ENCODE peak calls at places on chromosomes 2 and 18, in seven cellular contexts. One of them, this sample, is unnamed.

GRCh38 chr18:74290831-74291770 is 662 bp downstream of the CYB5A start:
- DNase-seq in ovary: peak; percentile 64
- DNase-seq in CD4-positive, alpha-beta T cell: no peak
- DNase-seq in psoas muscle: no peak
- DNase-seq in cardiac muscle cell: peak; percentile 47
- DNase-seq in nephron progenitor cell: peak; percentile 50
- DNase-seq in A549: no peak
- DNase-seq in this sample: no peak

GRCh38 chr18:32138332-32138731 is 46.7 kb downstream of the RNF138 start:
- DNase-seq in ovary: no peak
- DNase-seq in CD4-positive, alpha-beta T cell: no peak
- DNase-seq in psoas muscle: no peak
- DNase-seq in cardiac muscle cell: no peak
- DNase-seq in nephron progenitor cell: no peak
- DNase-seq in A549: no peak
- DNase-seq in this sample: no peak

GRCh38 chr2:3432693-3433338 is 53.3 kb downstream of the TRAPPC12 start:
- DNase-seq in ovary: no peak
- DNase-seq in CD4-positive, alpha-beta T cell: no peak
- DNase-seq in psoas muscle: no peak
- DNase-seq in cardiac muscle cell: no peak
- DNase-seq in nephron progenitor cell: no peak
- DNase-seq in A549: no peak
- DNase-seq in this sample: no peak

GRCh38 chr18:63290456-63291200 is 28.9 kb downstream of the BCL2 start:
- DNase-seq in ovary: no peak
- DNase-seq in CD4-positive, alpha-beta T cell: peak; percentile 18
- DNase-seq in psoas muscle: no peak
- DNase-seq in cardiac muscle cell: no peak
- DNase-seq in nephron progenitor cell: no peak
- DNase-seq in A549: no peak
- DNase-seq in this sample: no peak

GRCh38 chr2:206257345-206257744 is 17.1 kb upstream of the ZDBF2 start:
- DNase-seq in ovary: no peak
- DNase-seq in CD4-positive, alpha-beta T cell: no peak
- DNase-seq in psoas muscle: no peak
- DNase-seq in cardiac muscle cell: no peak
- DNase-seq in nephron progenitor cell: no peak
- DNase-seq in A549: no peak
- DNase-seq in this sample: no peak

GRCh38 chr18:9520666-9521065 is 45.4 kb downstream of the RALBP1 start:
- DNase-seq in ovary: no peak
- DNase-seq in CD4-positive, alpha-beta T cell: no peak
- DNase-seq in psoas muscle: no peak
- DNase-seq in cardiac muscle cell: peak; percentile 47
- DNase-seq in nephron progenitor cell: no peak
- DNase-seq in A549: no peak
- DNase-seq in this sample: no peak

GRCh38 chr2:144666032-144666431 is 146.1 kb upstream of the ZEB2 start:
- DNase-seq in ovary: no peak
- DNase-seq in CD4-positive, alpha-beta T cell: no peak
- DNase-seq in psoas muscle: no peak
- DNase-seq in cardiac muscle cell: peak; percentile 48
- DNase-seq in nephron progenitor cell: no peak
- DNase-seq in A549: no peak
- DNase-seq in this sample: no peak

GRCh38 chr2:222572761-222573174 is 83.1 kb downstream of the FARSB start:
- DNase-seq in ovary: no peak
- DNase-seq in CD4-positive, alpha-beta T cell: no peak
- DNase-seq in psoas muscle: no peak
- DNase-seq in cardiac muscle cell: peak; percentile 75
- DNase-seq in nephron progenitor cell: no peak
- DNase-seq in A549: peak; percentile 18
- DNase-seq in this sample: no peak

GRCh38 chr2:178418426-178418825 is 32.5 kb downstream of the PRKRA start:
- DNase-seq in ovary: no peak
- DNase-seq in CD4-positive, alpha-beta T cell: no peak
- DNase-seq in psoas muscle: no peak
- DNase-seq in cardiac muscle cell: peak; percentile 32
- DNase-seq in nephron progenitor cell: no peak
- DNase-seq in A549: no peak
- DNase-seq in this sample: no peak

GRCh38 chr2:88735133-88735532 is 43.7 kb downstream of the RPIA start:
- DNase-seq in ovary: no peak
- DNase-seq in CD4-positive, alpha-beta T cell: no peak
- DNase-seq in psoas muscle: no peak
- DNase-seq in cardiac muscle cell: no peak
- DNase-seq in nephron progenitor cell: no peak
- DNase-seq in A549: no peak
- DNase-seq in this sample: no peak

GRCh38 chr18:79681484-79682387 is 2.1 kb downstream of the CTDP1 start:
- DNase-seq in ovary: no peak
- DNase-seq in CD4-positive, alpha-beta T cell: peak; percentile 68
- DNase-seq in psoas muscle: no peak
- DNase-seq in cardiac muscle cell: no peak
- DNase-seq in nephron progenitor cell: no peak
- DNase-seq in A549: no peak
- DNase-seq in this sample: no peak

GRCh38 chr2:235264121-235264493 is 229.7 kb upstream of the AGAP1 start:
- DNase-seq in ovary: no peak
- DNase-seq in CD4-positive, alpha-beta T cell: no peak
- DNase-seq in psoas muscle: no peak
- DNase-seq in cardiac muscle cell: no peak
- DNase-seq in nephron progenitor cell: no peak
- DNase-seq in A549: peak; percentile 53
- DNase-seq in this sample: no peak

GRCh38 chr2:105789745-105790466 is 45.2 kb downstream of the NCK2 start:
- DNase-seq in ovary: no peak
- DNase-seq in CD4-positive, alpha-beta T cell: peak; percentile 67
- DNase-seq in psoas muscle: peak; percentile 55
- DNase-seq in cardiac muscle cell: peak; percentile 40
- DNase-seq in nephron progenitor cell: no peak
- DNase-seq in A549: no peak
- DNase-seq in this sample: no peak

GRCh38 chr2:43611987-43612894 is 16.4 kb upstream of the THADA start:
- DNase-seq in ovary: peak; percentile 76
- DNase-seq in CD4-positive, alpha-beta T cell: peak; percentile 52
- DNase-seq in psoas muscle: peak; percentile 55
- DNase-seq in cardiac muscle cell: peak; percentile 81
- DNase-seq in nephron progenitor cell: peak; percentile 76
- DNase-seq in A549: peak; percentile 82
- DNase-seq in this sample: peak; percentile 76

GRCh38 chr2:73083886-73084792 is 12.6 kb upstream of the SFXN5 start:
- DNase-seq in ovary: no peak
- DNase-seq in CD4-positive, alpha-beta T cell: no peak
- DNase-seq in psoas muscle: no peak
- DNase-seq in cardiac muscle cell: no peak
- DNase-seq in nephron progenitor cell: no peak
- DNase-seq in A549: no peak
- DNase-seq in this sample: no peak

GRCh38 chr2:229173810-229174359 is 97.2 kb downstream of the PID1 start:
- DNase-seq in ovary: no peak
- DNase-seq in CD4-positive, alpha-beta T cell: no peak
- DNase-seq in psoas muscle: no peak
- DNase-seq in cardiac muscle cell: no peak
- DNase-seq in nephron progenitor cell: no peak
- DNase-seq in A549: no peak
- DNase-seq in this sample: no peak

GRCh38 chr2:102424754-102425153 is 1.8 kb downstream of the IL18RAP start:
- DNase-seq in ovary: no peak
- DNase-seq in CD4-positive, alpha-beta T cell: no peak
- DNase-seq in psoas muscle: no peak
- DNase-seq in cardiac muscle cell: no peak
- DNase-seq in nephron progenitor cell: no peak
- DNase-seq in A549: no peak
- DNase-seq in this sample: no peak

GRCh38 chr2:170087394-170087793 is 90.6 kb upstream of the MYO3B start:
- DNase-seq in ovary: no peak
- DNase-seq in CD4-positive, alpha-beta T cell: no peak
- DNase-seq in psoas muscle: no peak
- DNase-seq in cardiac muscle cell: no peak
- DNase-seq in nephron progenitor cell: no peak
- DNase-seq in A549: no peak
- DNase-seq in this sample: no peak

GRCh38 chr2:86566158-86566827 is 3.0 kb upstream of the CHMP3 start:
- DNase-seq in ovary: no peak
- DNase-seq in CD4-positive, alpha-beta T cell: no peak
- DNase-seq in psoas muscle: no peak
- DNase-seq in cardiac muscle cell: no peak
- DNase-seq in nephron progenitor cell: no peak
- DNase-seq in A549: no peak
- DNase-seq in this sample: no peak

GRCh38 chr2:240915526-240916335 is 9.6 kb downstream of the CROCC2 start:
- DNase-seq in ovary: peak; percentile 48
- DNase-seq in CD4-positive, alpha-beta T cell: no peak
- DNase-seq in psoas muscle: peak; percentile 13
- DNase-seq in cardiac muscle cell: no peak
- DNase-seq in nephron progenitor cell: peak; percentile 57
- DNase-seq in A549: no peak
- DNase-seq in this sample: no peak

GRCh38 chr2:158953926-158954763 is 14.3 kb upstream of the TANC1 start:
- DNase-seq in ovary: peak; percentile 87
- DNase-seq in CD4-positive, alpha-beta T cell: no peak
- DNase-seq in psoas muscle: peak; percentile 57
- DNase-seq in cardiac muscle cell: peak; percentile 97
- DNase-seq in nephron progenitor cell: peak; percentile 51
- DNase-seq in A549: peak; percentile 87
- DNase-seq in this sample: no peak

GRCh38 chr2:816278-816677 is 134.4 kb upstream of the SNTG2 start:
- DNase-seq in ovary: no peak
- DNase-seq in CD4-positive, alpha-beta T cell: no peak
- DNase-seq in psoas muscle: no peak
- DNase-seq in cardiac muscle cell: no peak
- DNase-seq in nephron progenitor cell: no peak
- DNase-seq in A549: no peak
- DNase-seq in this sample: no peak

GRCh38 chr2:210795506-210795905 is 239.1 kb downstream of the CPS1 start:
- DNase-seq in ovary: no peak
- DNase-seq in CD4-positive, alpha-beta T cell: no peak
- DNase-seq in psoas muscle: no peak
- DNase-seq in cardiac muscle cell: no peak
- DNase-seq in nephron progenitor cell: no peak
- DNase-seq in A549: no peak
- DNase-seq in this sample: no peak

GRCh38 chr2:46134531-46135229 is 162.5 kb upstream of the EPAS1 start:
- DNase-seq in ovary: peak; percentile 47
- DNase-seq in CD4-positive, alpha-beta T cell: no peak
- DNase-seq in psoas muscle: no peak
- DNase-seq in cardiac muscle cell: peak; percentile 80
- DNase-seq in nephron progenitor cell: no peak
- DNase-seq in A549: no peak
- DNase-seq in this sample: no peak
- TF ChIP-seq CTCF in ovary: no peak
- TF ChIP-seq CTCF in CD4-positive, alpha-beta T cell: no peak
- TF ChIP-seq CTCF in psoas muscle: no peak
- TF ChIP-seq CTCF in cardiac muscle cell: no peak
- TF ChIP-seq CTCF in nephron progenitor cell: no peak
- TF ChIP-seq CTCF in A549: no peak
- TF ChIP-seq CTCF in this sample: no peak

GRCh38 chr2:150811259-150811912 is 323.9 kb upstream of the RND3 start:
- DNase-seq in ovary: no peak
- DNase-seq in CD4-positive, alpha-beta T cell: no peak
- DNase-seq in psoas muscle: no peak
- DNase-seq in cardiac muscle cell: peak; percentile 52
- DNase-seq in nephron progenitor cell: no peak
- DNase-seq in A549: no peak
- DNase-seq in this sample: no peak

GRCh38 chr2:150809083-150809482 is 321.6 kb upstream of the RND3 start:
- DNase-seq in ovary: no peak
- DNase-seq in CD4-positive, alpha-beta T cell: no peak
- DNase-seq in psoas muscle: no peak
- DNase-seq in cardiac muscle cell: no peak
- DNase-seq in nephron progenitor cell: no peak
- DNase-seq in A549: no peak
- DNase-seq in this sample: no peak

GRCh38 chr2:150802648-150803047 is 315.2 kb upstream of the RND3 start:
- DNase-seq in ovary: no peak
- DNase-seq in CD4-positive, alpha-beta T cell: no peak
- DNase-seq in psoas muscle: no peak
- DNase-seq in cardiac muscle cell: no peak
- DNase-seq in nephron progenitor cell: no peak
- DNase-seq in A549: no peak
- DNase-seq in this sample: no peak

GRCh38 chr2:150803689-150804398 is 316.4 kb upstream of the RND3 start:
- DNase-seq in ovary: no peak
- DNase-seq in CD4-positive, alpha-beta T cell: no peak
- DNase-seq in psoas muscle: no peak
- DNase-seq in cardiac muscle cell: no peak
- DNase-seq in nephron progenitor cell: no peak
- DNase-seq in A549: no peak
- DNase-seq in this sample: no peak

DNA sequence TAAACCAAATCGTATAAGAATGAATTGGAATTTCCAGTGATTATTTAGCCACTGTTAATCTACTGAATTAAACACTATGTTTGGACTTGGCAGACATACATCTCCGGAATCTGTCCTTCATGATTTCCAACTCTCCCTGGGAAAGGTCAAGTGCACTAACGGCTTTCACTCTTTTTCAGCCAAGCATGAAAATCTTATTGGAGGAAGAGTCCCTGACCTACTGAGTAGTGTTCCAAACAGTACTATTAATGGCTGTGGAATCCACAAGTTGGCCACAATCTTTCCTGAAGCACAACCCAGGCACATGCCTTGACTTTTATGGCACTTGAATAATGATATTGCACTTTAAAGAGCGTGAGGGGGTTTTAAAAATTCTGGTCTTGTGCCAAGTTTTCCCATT is 318.9 kb upstream of the RND3 start:
- DNase-seq in ovary: no peak
- DNase-seq in CD4-positive, alpha-beta T cell: no peak
- DNase-seq in psoas muscle: no peak
- DNase-seq in cardiac muscle cell: peak; percentile 43
- DNase-seq in nephron progenitor cell: no peak
- DNase-seq in A549: no peak
- DNase-seq in this sample: no peak
- TF ChIP-seq CTCF in ovary: no peak
- TF ChIP-seq CTCF in CD4-positive, alpha-beta T cell: no peak
- TF ChIP-seq CTCF in psoas muscle: no peak
- TF ChIP-seq CTCF in cardiac muscle cell: no peak
- TF ChIP-seq CTCF in nephron progenitor cell: no peak
- TF ChIP-seq CTCF in A549: no peak
- TF ChIP-seq CTCF in this sample: no peak

DNA sequence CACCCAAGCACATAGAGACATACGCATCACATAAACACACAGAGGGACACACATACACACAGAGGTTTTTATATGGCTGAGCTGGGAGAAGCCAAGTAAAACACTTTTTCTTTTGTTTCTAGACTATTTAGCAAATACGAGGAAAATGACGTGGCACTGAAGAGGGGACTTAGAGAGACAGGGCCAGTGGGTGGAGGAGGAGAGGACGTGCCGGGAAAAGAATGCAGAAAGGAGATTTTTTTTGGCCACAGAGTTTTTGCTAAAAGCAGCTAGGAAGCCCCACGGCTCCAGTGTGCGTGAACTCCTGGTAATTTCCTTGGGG is 168.5 kb upstream of the KLF7 start:
- DNase-seq in ovary: no peak
- DNase-seq in CD4-positive, alpha-beta T cell: no peak
- DNase-seq in psoas muscle: no peak
- DNase-seq in cardiac muscle cell: no peak
- DNase-seq in nephron progenitor cell: no peak
- DNase-seq in A549: no peak
- DNase-seq in this sample: no peak
- TF ChIP-seq CTCF in ovary: no peak
- TF ChIP-seq CTCF in CD4-positive, alpha-beta T cell: no peak
- TF ChIP-seq CTCF in psoas muscle: no peak
- TF ChIP-seq CTCF in cardiac muscle cell: no peak
- TF ChIP-seq CTCF in nephron progenitor cell: no peak
- TF ChIP-seq CTCF in A549: no peak
- TF ChIP-seq CTCF in this sample: no peak

GRCh38 chr2:216882876-216883275 is 23.0 kb upstream of the TNP1 start:
- DNase-seq in ovary: no peak
- DNase-seq in CD4-positive, alpha-beta T cell: no peak
- DNase-seq in psoas muscle: no peak
- DNase-seq in cardiac muscle cell: no peak
- DNase-seq in nephron progenitor cell: no peak
- DNase-seq in A549: no peak
- DNase-seq in this sample: no peak
- TF ChIP-seq CTCF in ovary: no peak
- TF ChIP-seq CTCF in CD4-positive, alpha-beta T cell: no peak
- TF ChIP-seq CTCF in psoas muscle: no peak
- TF ChIP-seq CTCF in cardiac muscle cell: no peak
- TF ChIP-seq CTCF in nephron progenitor cell: no peak
- TF ChIP-seq CTCF in A549: no peak
- TF ChIP-seq CTCF in this sample: no peak

This sample was measured in endothelial cell.